ENCODE peak calls at places on chromosomes 1 and 21, in four cellular contexts. P is ELR, Q is right atrium auricular region, X is mucosa of gallbladder. T is an unnamed sample.

GRCh38 chr1:198776602-198777029 is 137.8 kb downstream of the PTPRC start:
- DNase-seq in Q (peak; percentile 64), X (peak; percentile 50), P (peak; percentile 99), T (no peak)

GRCh38 chr1:55255901-55256300 is 40.7 kb upstream of the USP24 start:
- DNase-seq in P (no peak), X (no peak), Q (no peak), T (no peak)

GRCh38 chr1:224211262-224211962 is 28.4 kb downstream of the DEGS1 start:
- DNase-seq in P (peak; percentile 74), Q (no peak), X (no peak), T (no peak)

GRCh38 chr21:42799948-42800347 is 79.4 kb downstream of the WDR4 start:
- DNase-seq in Q (no peak), X (no peak), P (no peak), T (peak; percentile 41)

GRCh38 chr21:36698160-36699025 is 522 bp upstream of the SIM2 start:
- DNase-seq in P (no peak), X (no peak), Q (no peak), T (peak; percentile 83)

GRCh38 chr1:71809085-71809484 is 473.3 kb downstream of the NEGR1 start:
- DNase-seq in X (no peak), Q (no peak), P (no peak), T (no peak)

GRCh38 chr1:193406901-193407300 is 220.5 kb upstream of the B3GALT2 start:
- DNase-seq in X (no peak), P (peak; percentile 77), Q (no peak), T (no peak)

GRCh38 chr1:230207598-230207997 is 140.6 kb downstream of the GALNT2 start:
- DNase-seq in Q (no peak), X (no peak), P (no peak), T (no peak)

GRCh38 chr1:222243902-222244301 is 304.0 kb downstream of the HHIPL2 start:
- DNase-seq in P (peak; percentile 41), Q (no peak), X (no peak), T (no peak)

GRCh38 chr1:183655562-183656075 is 2.5 kb upstream of the APOBEC4 start:
- DNase-seq in X (peak; percentile 81), Q (peak; percentile 89), P (peak; percentile 87), T (peak; percentile 93)

GRCh38 chr1:154556422-154556821 is 2.0 kb downstream of the UBE2Q1 start:
- DNase-seq in X (peak; percentile 25), P (peak; percentile 40), Q (no peak), T (peak; percentile 70)

GRCh38 chr1:12480748-12481362 is 137.2 kb downstream of the DHRS3 start:
- DNase-seq in Q (no peak), X (peak; percentile 44), P (peak; percentile 95), T (no peak)

GRCh38 chr1:33986389-33987095 is 122.7 kb downstream of the HMGB4 start:
- DNase-seq in X (peak; percentile 78), Q (peak; percentile 66), P (no peak), T (no peak)

GRCh38 chr1:4650486-4650885 is 3.9 kb upstream of the AJAP1 start:
- DNase-seq in Q (no peak), X (no peak), P (peak; percentile 21), T (peak; percentile 72)

GRCh38 chr1:101587749-101588148 is 350.9 kb downstream of the S1PR1 start:
- DNase-seq in X (peak; percentile 73), Q (peak; percentile 58), P (peak; percentile 15), T (no peak)

GRCh38 chr21:43988016-43988415 is 24.1 kb upstream of the TRAPPC10 start:
- DNase-seq in Q (no peak), P (no peak), X (no peak), T (no peak)

GRCh38 chr1:77825356-77825709 is 45.9 kb downstream of the MIGA1 start:
- DNase-seq in X (peak; percentile 18), Q (no peak), P (peak; percentile 79), T (peak; percentile 52)

GRCh38 chr1:211469938-211470529 is 21.9 kb downstream of the RD3 start:
- DNase-seq in Q (peak; percentile 85), X (peak; percentile 90), P (peak; percentile 74), T (peak; percentile 98)

GRCh38 chr1:211638246-211638645 is 37.2 kb downstream of the NEK2 start:
- DNase-seq in X (no peak), Q (no peak), P (no peak), T (peak; percentile 13)

GRCh38 chr1:41743361-41743760 is 175.4 kb downstream of the HIVEP3 start:
- DNase-seq in P (peak; percentile 92), X (no peak), Q (no peak), T (no peak)

GRCh38 chr1:85450832-85451231 is 14.1 kb downstream of the DDAH1 start:
- DNase-seq in P (no peak), X (no peak), Q (no peak), T (no peak)

T was measured in endodermal cell.